ENCODE peak calls at places on chromosomes 4 and X, in six cellular contexts. Y, L, W, Q, C and I are unnamed samples.
A peak's percentile ranks its signal among the peaks of the same experiment; 100 is the strongest.

GRCh38 chrX:74788545-74789086 is 136.6 kb downstream of the NEXMIF start:
- DNase-seq in Y (no peak), L (no peak), W (no peak), Q (no peak), C (no peak), I (no peak)

GRCh38 chr4:113394730-113395530 is 345.5 kb downstream of the ANK2 start:
- DNase-seq in Y (peak; percentile 66), L (peak; percentile 51), W (peak; percentile 38), Q (no peak), C (no peak), I (peak; percentile 22)

GRCh38 chr4:80058740-80059139 is 14.3 kb downstream of the ANTXR2 start:
- DNase-seq in Y (peak; percentile 13), L (peak; percentile 22), W (peak; percentile 41), Q (no peak), C (no peak), I (peak; percentile 41)

GRCh38 chr4:3352918-3353594 is 60.2 kb downstream of the RGS12 start:
- DNase-seq in Y (no peak), L (no peak), W (peak; percentile 8), Q (no peak), C (no peak), I (no peak)

GRCh38 chr4:1208970-1209704 is 36.8 kb upstream of the SPON2 start:
- DNase-seq in Y (no peak), L (no peak), W (no peak), Q (peak; percentile 83), C (no peak), I (peak; percentile 46)

GRCh38 chrX:88612870-88613329 is 134.1 kb upstream of the CPXCR1 start:
- DNase-seq in Y (no peak), L (no peak), W (no peak), Q (no peak), C (no peak), I (no peak)

GRCh38 chr4:118941149-118941548 is 52.5 kb downstream of the SYNPO2 start:
- DNase-seq in Y (peak; percentile 28), L (no peak), W (no peak), Q (no peak), C (no peak), I (no peak)

GRCh38 chrX:71525316-71525715 is 7.6 kb upstream of the OGT start:
- DNase-seq in Y (no peak), L (no peak), W (no peak), Q (no peak), C (no peak), I (no peak)

GRCh38 chrX:138885886-138886285 is 174.4 kb upstream of the FGF13 start:
- DNase-seq in Y (peak; percentile 38), L (no peak), W (no peak), Q (no peak), C (no peak), I (no peak)

GRCh38 chrX:40945366-40945713 is 139.9 kb upstream of the USP9X start:
- DNase-seq in Y (peak; percentile 71), L (no peak), W (no peak), Q (no peak), C (no peak), I (no peak)